ENCODE peak calls at places on chromosomes 6 and 20, in six cellular contexts. K, J, D, Y, Z and P are unnamed samples.

GRCh38 chr6:2935566-2936291 is 32.6 kb upstream of the SERPINB9 start:
- DNase-seq in K (no peak), Z (no peak), Y (no peak), D (no peak), J (no peak), P (no peak)

GRCh38 chr6:149031545-149032317 is 284.9 kb downstream of the UST start:
- DNase-seq in Y (peak; percentile 74), K (no peak), Z (peak; percentile 96), D (peak; percentile 61), J (peak; percentile 92), P (peak; percentile 95)

GRCh38 chr20:52748235-52748950 is 223.8 kb upstream of the TSHZ2 start:
- DNase-seq in J (peak; percentile 61), Y (no peak), K (no peak), Z (no peak), D (no peak), P (no peak)

GRCh38 chr6:27547157-27548075 is 74.5 kb upstream of the ZNF184 start:
- DNase-seq in Y (peak; percentile 68), J (peak; percentile 67), K (no peak), Z (peak; percentile 77), D (no peak), P (peak; percentile 71)

GRCh38 chr6:40247516-40248115 is 313.4 kb upstream of the MOCS1 start:
- DNase-seq in Y (no peak), D (no peak), J (no peak), K (no peak), Z (no peak), P (no peak)

GRCh38 chr6:56279346-56280080 is 32.1 kb upstream of the COL21A1 start:
- DNase-seq in D (no peak), K (no peak), Y (no peak), J (peak; percentile 13), Z (peak; percentile 34), P (peak; percentile 19)

GRCh38 chr20:62158088-62158400 is 14.5 kb downstream of the SS18L1 start:
- DNase-seq in Y (no peak), Z (no peak), D (no peak), J (no peak), K (no peak), P (no peak)

GRCh38 chr6:14272111-14273085 is 154.8 kb downstream of the CD83 start:
- DNase-seq in J (no peak), K (no peak), Z (peak; percentile 84), Y (no peak), D (no peak), P (no peak)

GRCh38 chr20:11124849-11125505 is 451.2 kb upstream of the JAG1 start:
- DNase-seq in J (no peak), Y (no peak), K (no peak), Z (no peak), D (no peak), P (no peak)

GRCh38 chr6:70008189-70008588 is 141.8 kb downstream of the COL19A1 start:
- DNase-seq in Y (no peak), D (no peak), K (no peak), J (no peak), Z (no peak), P (no peak)

GRCh38 chr6:163398796-163399195 is 15.7 kb upstream of the QKI start:
- DNase-seq in Z (no peak), Y (no peak), D (no peak), J (no peak), K (no peak), P (no peak)

GRCh38 chr6:155126727-155127439 is 131.8 kb downstream of the TIAM2 start:
- DNase-seq in J (peak; percentile 54), Z (peak; percentile 82), K (no peak), Y (peak; percentile 72), D (no peak), P (peak; percentile 57)

GRCh38 chr6:31634131-31634530 is 13.6 kb downstream of the PRRC2A start:
- DNase-seq in Y (no peak), Z (peak; percentile 55), J (no peak), D (no peak), K (no peak), P (peak; percentile 14)

GRCh38 chr6:36971926-36972673 is 13.9 kb downstream of the MTCH1 start:
- DNase-seq in Y (no peak), J (no peak), D (no peak), K (no peak), Z (no peak), P (no peak)

GRCh38 chr20:56774873-56775272 is 145.8 kb downstream of the TFAP2C start:
- DNase-seq in K (no peak), Y (no peak), D (no peak), Z (no peak), J (no peak), P (no peak)

GRCh38 chr6:155154158-155154830 is 109.5 kb upstream of the CLDN20 start:
- DNase-seq in Y (peak; percentile 86), K (no peak), Z (peak; percentile 89), J (peak; percentile 74), D (no peak), P (peak; percentile 88)

GRCh38 chr20:36687850-36688249 is 41.9 kb upstream of the SLA2 start:
- DNase-seq in Y (no peak), Z (no peak), K (no peak), J (no peak), D (no peak), P (no peak)

GRCh38 chr6:22194188-22194921 is 102.5 kb downstream of the PRL start:
- DNase-seq in D (no peak), K (no peak), J (peak; percentile 5), Z (no peak), Y (no peak), P (no peak)

GRCh38 chr6:22519237-22519636 is 50.1 kb upstream of the HDGFL1 start:
- DNase-seq in J (no peak), K (no peak), Y (no peak), D (no peak), Z (no peak), P (no peak)